ENCODE peak calls at places on chromosome 2, in ten cellular contexts. P is psoas muscle, C is choroid plexus epithelial cell, L is fibroblast of pulmonary artery, F is AG10803, Q is prostate gland, D is epithelial cell of esophagus, R is epithelial cell of proximal tubule, B is fibroblast of villous mesenchyme, I is kidney epithelial cell. N is an unnamed sample.

GRCh38 chr2:48377646-48378045 is 152.3 kb upstream of the STON1 start:
- DNase-seq in P (no peak), C (no peak), L (no peak), F (no peak), Q (no peak), D (peak; percentile 61), R (no peak), B (no peak), I (peak; percentile 4), N (no peak)

GRCh38 chr2:161798027-161798426 is 173.8 kb downstream of the SLC4A10 start:
- DNase-seq in P (no peak), C (no peak), L (no peak), F (no peak), Q (no peak), D (no peak), R (no peak), B (no peak), I (no peak), N (no peak)

GRCh38 chr2:8652774-8653426 is 29.0 kb upstream of the ID2 start:
- DNase-seq in P (no peak), C (no peak), L (no peak), F (no peak), Q (no peak), D (no peak), R (no peak), B (no peak), I (no peak), N (no peak)

GRCh38 chr2:173958198-173958846 is 6.9 kb downstream of the SP3 start:
- DNase-seq in P (no peak), C (no peak), L (no peak), F (no peak), Q (no peak), D (no peak), R (no peak), B (no peak), I (no peak), N (no peak)

GRCh38 chr2:24382363-24383021 is 22.2 kb upstream of the ITSN2 start:
- DNase-seq in P (peak; percentile 45), C (peak; percentile 83), L (peak; percentile 76), F (peak; percentile 66), Q (peak; percentile 34), D (peak; percentile 68), R (peak; percentile 62), B (peak; percentile 73), I (peak; percentile 34), N (no peak)

GRCh38 chr2:228876296-228876695 is 394.8 kb downstream of the PID1 start:
- DNase-seq in P (no peak), C (no peak), L (no peak), F (no peak), Q (no peak), D (no peak), R (no peak), B (peak; percentile 88), I (no peak), N (no peak)

GRCh38 chr2:217356795-217357194 is 496.9 kb upstream of the TNP1 start:
- DNase-seq in P (peak; percentile 26), C (no peak), L (no peak), F (peak; percentile 78), Q (no peak), D (no peak), R (no peak), B (no peak), I (no peak), N (no peak)

GRCh38 chr2:224778474-224778877 is 62.3 kb upstream of the CCDC195 start:
- DNase-seq in P (no peak), C (peak; percentile 81), L (peak; percentile 79), F (peak; percentile 70), Q (peak; percentile 25), D (peak; percentile 67), R (no peak), B (peak; percentile 70), I (peak; percentile 9), N (peak; percentile 19)

GRCh38 chr2:207362716-207363115 is 167.0 kb upstream of the CREB1 start:
- DNase-seq in P (no peak), C (no peak), L (peak; percentile 9), F (peak; percentile 49), Q (no peak), D (no peak), R (no peak), B (no peak), I (no peak), N (no peak)

DNA sequence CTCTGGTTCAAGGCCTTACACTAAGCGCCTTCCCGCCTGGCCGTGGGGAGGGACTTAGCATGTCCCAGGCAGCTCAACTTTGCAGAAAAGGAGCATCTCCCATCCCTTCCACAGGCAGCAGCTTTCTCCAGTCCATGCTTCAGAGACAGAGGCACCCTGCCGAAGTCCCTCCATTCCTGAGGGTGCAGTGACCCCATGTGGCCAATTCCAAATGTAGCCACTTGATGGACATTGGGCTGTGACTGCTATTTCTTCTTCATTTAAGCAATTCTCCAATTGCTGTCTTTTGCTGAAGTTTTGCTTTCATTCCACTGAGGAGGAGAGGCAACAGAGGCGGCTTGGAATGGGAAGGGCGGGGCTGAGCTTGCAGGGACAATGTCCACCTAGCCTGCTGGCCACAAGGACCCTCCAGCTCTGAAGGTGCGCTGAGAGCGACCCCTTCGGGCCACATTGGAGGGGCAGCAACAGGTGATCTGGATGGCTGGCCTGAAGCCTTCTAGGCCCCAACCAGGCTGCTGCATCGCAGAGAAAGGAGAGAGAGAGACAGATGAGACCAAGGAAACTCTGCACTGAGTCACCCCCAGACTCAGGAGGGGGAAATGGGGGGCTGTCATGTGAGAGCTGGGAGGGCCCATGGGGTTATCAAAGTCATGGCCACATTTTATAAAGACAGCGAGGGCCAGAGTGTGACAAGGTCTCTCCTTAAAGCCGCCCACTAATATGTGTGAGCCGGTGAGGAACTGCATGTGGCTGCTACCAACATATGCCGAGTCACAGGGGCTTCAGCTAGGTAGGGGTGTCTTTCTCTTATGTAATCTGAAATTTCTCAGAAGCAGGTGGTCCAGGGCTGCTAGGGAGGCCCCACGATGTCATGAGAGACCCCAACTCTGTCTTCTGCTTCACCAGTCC is 61.3 kb downstream of the LONRF2 start:
- DNase-seq in P (peak; percentile 57), C (peak; percentile 88), L (peak; percentile 79), F (peak; percentile 73), Q (peak; percentile 64), D (peak; percentile 49), R (no peak), B (peak; percentile 76), I (peak; percentile 28), N (no peak)
- TF ChIP-seq CTCF in P (peak; percentile 58), C (peak; percentile 80), L (peak; percentile 52), F (peak; percentile 73), Q (peak; percentile 71), D (peak; percentile 40), R (peak; percentile 79), B (peak; percentile 64), I (peak; percentile 60), N (peak; percentile 67)

DNA sequence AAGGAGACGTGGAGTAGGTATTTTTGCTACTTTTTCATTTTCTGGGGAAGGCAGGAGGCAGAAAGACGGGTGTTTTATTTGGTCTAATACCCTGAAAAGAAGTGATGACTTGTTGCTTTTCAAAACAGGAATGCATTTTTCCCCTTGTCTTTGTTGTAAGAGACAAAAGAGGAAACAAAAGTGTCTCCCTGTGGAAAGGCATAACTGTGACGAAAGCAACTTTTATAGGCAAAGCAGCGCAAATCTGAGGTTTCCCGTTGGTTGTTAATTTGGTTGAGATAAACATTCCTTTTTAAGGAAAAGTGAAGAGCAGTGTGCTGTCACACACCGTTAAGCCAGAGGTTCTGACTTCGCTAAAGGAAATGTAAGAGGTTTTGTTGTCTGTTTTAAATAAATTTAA is 3.4 kb downstream of the FZD7 start:
- DNase-seq in P (no peak), C (no peak), L (no peak), F (peak; percentile 54), Q (no peak), D (no peak), R (no peak), B (peak; percentile 70), I (no peak), N (no peak)
- H3K4me3 ChIP-seq in P (peak overlapping the region; percentile 87), C (peak overlapping the region; percentile 44), L (no peak overlapping the region), F (peak overlapping the region; percentile 88), Q (peak overlapping the region; percentile 63), D (no peak overlapping the region), R (no peak overlapping the region), B (peak overlapping the region; percentile 71), I (peak overlapping the region; percentile 42), N (peak overlapping the region; percentile 91)

GRCh38 chr2:156321243-156321904 is 11.1 kb downstream of the NR4A2 start:
- DNase-seq in P (peak; percentile 19), C (no peak), L (peak; percentile 17), F (no peak), Q (no peak), D (peak; percentile 20), R (no peak), B (no peak), I (no peak), N (no peak)

GRCh38 chr2:156320491-156320896 is 12.0 kb downstream of the NR4A2 start:
- DNase-seq in P (peak; percentile 30), C (peak; percentile 16), L (peak; percentile 39), F (peak; percentile 34), Q (no peak), D (peak; percentile 59), R (no peak), B (peak; percentile 43), I (no peak), N (no peak)

GRCh38 chr2:156317631-156318030 is 14.9 kb downstream of the NR4A2 start:
- DNase-seq in P (no peak), C (no peak), L (no peak), F (no peak), Q (no peak), D (no peak), R (no peak), B (no peak), I (no peak), N (no peak)

GRCh38 chr2:156322103-156322671 is 10.3 kb downstream of the NR4A2 start:
- DNase-seq in P (no peak), C (no peak), L (peak; percentile 24), F (no peak), Q (no peak), D (no peak), R (no peak), B (no peak), I (no peak), N (no peak)

DNA sequence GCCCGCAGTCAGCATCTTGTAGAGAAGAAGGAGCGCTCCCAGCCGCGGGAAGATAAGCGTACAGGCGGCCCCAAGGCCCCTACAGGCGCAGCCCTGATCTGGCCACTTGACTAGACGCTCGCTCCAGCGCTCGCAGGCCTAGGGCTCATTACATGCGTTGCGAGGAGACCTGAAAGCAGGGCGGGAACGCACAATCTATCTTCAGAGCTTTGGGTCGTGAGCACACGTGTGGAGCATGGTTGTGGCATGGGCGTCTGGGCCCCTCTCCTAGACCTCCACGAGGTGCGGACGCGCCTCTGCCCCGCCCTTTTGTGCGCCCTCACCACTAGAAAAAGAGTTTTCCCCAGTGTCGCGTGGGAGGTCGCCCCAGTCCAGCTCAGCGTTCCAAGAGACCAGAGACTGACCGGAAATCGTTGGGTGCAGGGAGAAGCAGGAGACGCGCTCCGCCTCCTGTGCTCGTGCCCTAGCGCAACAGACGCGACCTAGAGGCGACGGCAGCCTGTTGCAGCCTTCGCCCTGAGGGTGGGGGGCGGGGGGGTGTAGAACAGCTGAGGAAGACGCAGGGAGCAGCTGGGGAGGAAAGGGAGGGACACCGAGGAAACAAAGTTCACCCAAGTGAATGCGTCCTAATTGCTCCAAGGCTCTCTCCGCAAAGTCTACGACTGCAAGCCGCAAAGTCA is 12.6 kb downstream of the NR4A2 start:
- DNase-seq in P (peak; percentile 67), C (no peak), L (peak; percentile 33), F (no peak), Q (no peak), D (no peak), R (no peak), B (no peak), I (no peak), N (no peak)
- TF ChIP-seq CTCF in P (no peak), C (no peak), L (peak; percentile 17), F (no peak), Q (no peak), D (no peak), R (no peak), B (no peak), I (peak; percentile 23), N (peak; percentile 39)

GRCh38 chr2:144383571-144383970 is 136.3 kb downstream of the ZEB2 start:
- DNase-seq in P (no peak), C (no peak), L (no peak), F (no peak), Q (no peak), D (no peak), R (no peak), B (no peak), I (no peak), N (no peak)
- H3K4me3 ChIP-seq in P (no peak overlapping the region), C (no peak overlapping the region), L (no peak overlapping the region), F (no peak overlapping the region), Q (no peak overlapping the region), D (no peak overlapping the region), R (no peak overlapping the region), B (no peak overlapping the region), I (no peak overlapping the region), N (no peak overlapping the region)